ENCODE peak calls at places on chromosomes 16 and 17, in six cellular contexts. U is neuronal stem cell, E is thyroid gland, O is ovary, R is DND-41, H is lung. P is an unnamed sample.
A peak's percentile ranks its signal among the peaks of the same experiment; 100 is the strongest.

GRCh38 chr16:80463303-80463702 is 77.5 kb upstream of the DYNLRB2 start:
- DNase-seq in U (no peak), E (no peak), O (no peak), R (no peak), H (no peak), P (no peak)

GRCh38 chr16:78675312-78675711 is 575.9 kb downstream of the WWOX start:
- DNase-seq in U (no peak), E (no peak), O (no peak), R (no peak), H (no peak), P (no peak)

GRCh38 chr17:10616502-10617119 is 40.5 kb downstream of the MYH3 start:
- DNase-seq in U (peak; percentile 80), E (peak; percentile 80), O (peak; percentile 75), R (peak; percentile 80), H (peak; percentile 77), P (peak; percentile 85)

GRCh38 chr17:47884905-47885735 is 10.9 kb upstream of the SP2 start:
- DNase-seq in U (no peak), E (no peak), O (no peak), R (no peak), H (no peak), P (no peak)

GRCh38 chr17:74417178-74418045 is 14.5 kb upstream of the GPRC5C start:
- DNase-seq in U (no peak), E (no peak), O (no peak), R (no peak), H (no peak), P (peak; percentile 43)

GRCh38 chr16:30185141-30185682 is 1.8 kb downstream of the CORO1A start:
- DNase-seq in U (no peak), E (no peak), O (peak; percentile 23), R (no peak), H (no peak), P (no peak)

GRCh38 chr17:47239663-47240374 is 13.8 kb upstream of the ITGB3 start:
- DNase-seq in U (no peak), E (peak; percentile 85), O (peak; percentile 58), R (no peak), H (peak; percentile 62), P (peak; percentile 50)

GRCh38 chr16:86874141-86874540 is 295.8 kb downstream of the FOXL1 start:
- DNase-seq in U (no peak), E (no peak), O (no peak), R (peak; percentile 48), H (no peak), P (no peak)

GRCh38 chr16:87802670-87803069 is 36.9 kb upstream of the KLHDC4 start:
- DNase-seq in U (no peak), E (no peak), O (no peak), R (no peak), H (no peak), P (no peak)

GRCh38 chr16:3602320-3602653 is 9.1 kb downstream of the SLX4 start:
- DNase-seq in U (no peak), E (no peak), O (no peak), R (no peak), H (no peak), P (no peak)

GRCh38 chr17:79655672-79656290 is 44.9 kb upstream of the RBFOX3 start:
- DNase-seq in U (no peak), E (no peak), O (no peak), R (no peak), H (no peak), P (peak; percentile 11)

GRCh38 chr16:87541004-87541881 is 48.4 kb upstream of the ZCCHC14 start:
- DNase-seq in U (no peak), E (no peak), O (peak; percentile 62), R (no peak), H (no peak), P (no peak)

GRCh38 chr17:35569405-35569804 is 8.8 kb upstream of the SLFN14 start:
- DNase-seq in U (no peak), E (no peak), O (no peak), R (no peak), H (no peak), P (no peak)

GRCh38 chr17:3963214-3964201 is 729 bp downstream of the ATP2A3 start:
- DNase-seq in U (no peak), E (no peak), O (no peak), R (peak; percentile 97), H (no peak), P (peak; percentile 51)

GRCh38 chr17:404703-405102 is 52.1 kb upstream of the RPH3AL start:
- DNase-seq in U (no peak), E (no peak), O (no peak), R (no peak), H (no peak), P (no peak)

GRCh38 chr16:50024684-50025543 is at the start of gene CNEP1R1:
- DNase-seq in U (peak; percentile 97), E (peak; percentile 94), O (peak; percentile 94), R (peak; percentile 96), H (peak; percentile 94), P (peak; percentile 93)

GRCh38 chr17:66542967-66543525 is 240.6 kb downstream of the PRKCA start:
- DNase-seq in U (no peak), E (no peak), O (no peak), R (no peak), H (no peak), P (no peak)

GRCh38 chr17:38421224-38421841 is 6.9 kb upstream of the ARHGAP23 start:
- DNase-seq in U (no peak), E (no peak), O (no peak), R (peak; percentile 51), H (no peak), P (no peak)

GRCh38 chr16:728131-728889 is 1.4 kb downstream of the HAGHL start:
- DNase-seq in U (no peak), E (peak; percentile 47), O (no peak), R (no peak), H (no peak), P (peak; percentile 69)

GRCh38 chr16:66523861-66524354 is 26.0 kb downstream of the TK2 start:
- DNase-seq in U (no peak), E (peak; percentile 85), O (no peak), R (peak; percentile 82), H (no peak), P (no peak)

GRCh38 chr16:1534021-1535020 is 855 bp downstream of the TMEM204 start:
- DNase-seq in U (no peak), E (no peak), O (no peak), R (no peak), H (no peak), P (no peak)

GRCh38 chr16:69483611-69484010 is 59.2 kb downstream of the CYB5B start:
- DNase-seq in U (no peak), E (no peak), O (no peak), R (no peak), H (no peak), P (no peak)

GRCh38 chr17:78357687-78358537 is 2.0 kb downstream of the SOCS3 start:
- DNase-seq in U (no peak), E (no peak), O (no peak), R (no peak), H (no peak), P (no peak)
- H3K4me1 ChIP-seq in U (peaks cover 46% of the 10 kb centered on the region), E (peaks cover 68% of the 10 kb centered on the region), O (peaks cover 20% of the 10 kb centered on the region), R (peaks cover 24% of the 10 kb centered on the region), H (peaks cover 20% of the 10 kb centered on the region), P (peaks cover 52% of the 10 kb centered on the region)

DNA sequence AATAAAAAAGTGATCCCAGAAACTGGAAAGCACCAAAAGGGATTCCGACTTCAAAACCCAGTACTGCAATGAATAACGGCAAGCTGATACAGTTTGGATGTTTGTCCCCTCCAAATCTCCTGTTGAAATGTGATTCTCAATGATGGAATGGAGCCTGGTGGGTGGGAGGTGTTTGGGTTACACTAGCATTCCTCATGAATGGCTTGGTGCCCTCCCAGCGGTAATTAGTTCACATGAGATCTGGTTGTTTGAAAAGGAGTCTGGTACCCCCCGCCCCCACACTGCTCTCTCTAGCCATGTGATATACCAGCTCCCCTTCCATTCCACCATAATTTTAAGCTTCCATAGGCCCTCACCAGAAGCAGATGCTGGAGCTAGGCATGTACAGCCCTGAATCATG is 40.1 kb downstream of the RANBP10 start:
- DNase-seq in U (no peak), E (no peak), O (no peak), R (no peak), H (no peak), P (no peak)
- H3K36me3 ChIP-seq in U (peaks cover 40% of the 10 kb centered on the region), E (no peaks in the 10 kb centered on the region), O (no peaks in the 10 kb centered on the region), R (peaks cover 23% of the 10 kb centered on the region), H (peaks cover 2% of the 10 kb centered on the region), P (peaks cover 4% of the 10 kb centered on the region)

DNA sequence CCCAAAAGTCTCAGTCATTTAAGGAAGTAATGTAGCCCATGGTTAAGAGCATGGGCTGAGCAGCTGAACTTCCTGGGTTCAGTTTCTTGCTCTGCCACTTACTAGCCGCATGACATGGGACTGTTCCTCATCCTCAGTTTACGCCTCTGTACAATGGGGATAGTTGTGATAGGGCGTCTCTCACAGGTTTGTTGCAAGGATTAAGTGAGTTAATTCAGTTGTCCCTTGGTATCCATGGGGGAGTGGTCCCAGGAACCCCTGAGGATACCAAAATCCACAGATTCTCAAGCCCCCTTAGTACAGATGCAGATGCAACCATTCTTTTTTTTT is 76.8 kb downstream of the KSR1 start:
- DNase-seq in U (no peak), E (no peak), O (peak; percentile 1), R (no peak), H (no peak), P (no peak)
- H3K4me1 ChIP-seq in U (peaks cover 9% of the 10 kb centered on the region), E (peaks cover 74% of the 10 kb centered on the region), O (peaks cover 7% of the 10 kb centered on the region), R (peaks cover 15% of the 10 kb centered on the region), H (peaks cover 44% of the 10 kb centered on the region), P (peaks cover 28% of the 10 kb centered on the region)

GRCh38 chr16:27472091-27473020 is 70.4 kb downstream of the IL21R start:
- DNase-seq in U (no peak), E (no peak), O (no peak), R (no peak), H (no peak), P (no peak)

GRCh38 chr16:27474921-27475320 is 72.9 kb downstream of the IL21R start:
- DNase-seq in U (no peak), E (no peak), O (no peak), R (no peak), H (no peak), P (no peak)

GRCh38 chr16:27471661-27472060 is 69.7 kb downstream of the IL21R start:
- DNase-seq in U (no peak), E (no peak), O (no peak), R (no peak), H (no peak), P (no peak)

GRCh38 chr16:27474041-27474440 is 72.1 kb downstream of the IL21R start:
- DNase-seq in U (no peak), E (no peak), O (no peak), R (no peak), H (no peak), P (no peak)

DNA sequence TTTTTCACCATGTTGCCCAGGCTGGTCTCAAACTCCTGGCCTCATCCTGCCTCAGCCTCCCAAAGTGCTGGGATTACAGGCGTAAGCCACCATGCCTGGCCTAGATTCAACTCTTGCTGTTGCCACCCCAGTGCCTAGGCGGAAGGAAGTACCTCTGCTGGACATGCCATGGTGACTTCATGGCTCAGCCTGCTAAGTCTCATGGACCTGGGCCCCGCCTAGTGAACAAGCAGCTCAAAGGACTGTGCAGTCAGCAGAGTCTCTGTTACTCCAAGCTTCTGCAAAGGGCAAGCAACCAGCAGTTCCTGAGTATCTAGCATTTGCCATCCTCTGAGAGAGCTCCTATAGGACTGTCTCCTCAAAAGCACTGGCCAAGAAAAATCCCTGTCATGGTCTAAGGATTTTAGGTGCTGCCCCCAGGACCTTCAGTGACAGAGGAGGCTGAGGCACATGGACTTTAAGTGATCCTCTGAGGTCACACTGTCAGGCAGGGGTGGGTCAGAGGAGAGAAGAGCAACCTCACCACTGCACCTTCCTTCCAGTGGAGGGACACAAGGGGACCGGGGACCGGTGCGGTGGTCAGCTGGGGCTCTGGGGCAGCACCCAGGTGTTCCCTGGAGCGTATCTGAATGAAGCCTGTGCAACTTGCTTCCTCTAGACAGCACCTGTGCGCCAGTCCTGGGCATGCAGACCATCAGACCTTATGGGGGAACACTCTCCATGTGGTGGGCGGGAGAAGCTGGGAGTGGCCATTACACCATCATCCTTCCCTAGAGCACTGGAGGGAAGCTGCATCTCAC is 71.3 kb downstream of the IL21R start:
- DNase-seq in U (no peak), E (no peak), O (no peak), R (no peak), H (no peak), P (no peak)
- H3K36me3 ChIP-seq in U (peaks cover 100% of the 10 kb centered on the region), E (peaks cover 87% of the 10 kb centered on the region), O (no peaks in the 10 kb centered on the region), R (peaks cover 99% of the 10 kb centered on the region), H (peaks cover 75% of the 10 kb centered on the region), P (peaks cover 91% of the 10 kb centered on the region)

P was measured in stomach.